ENCODE peak calls at places on chromosomes 3 and 15, in six cellular contexts. W, P, E, T, U and X are unnamed samples.

GRCh38 chr15:100686021-100686724 is 83.8 kb downstream of the ASB7 start:
- DNase-seq in W (no peak), P (no peak), E (no peak), T (no peak), U (peak), X (no peak)

GRCh38 chr3:9168230-9168629 is 81.2 kb downstream of the SRGAP3 start:
- DNase-seq in W (no peak), P (no peak), E (no peak), T (no peak), U (peak), X (no peak)

GRCh38 chr3:10142707-10143560 is 1.4 kb downstream of the VHL start:
- DNase-seq in W (no peak), P (no peak), E (no peak), T (peak), U (peak), X (no peak)

GRCh38 chr15:40762919-40763800 is 708 bp upstream of the GCHFR start:
- DNase-seq in W (peak), P (no peak), E (no peak), T (peak), U (peak), X (no peak)

GRCh38 chr3:128274837-128275236 is 121.6 kb downstream of the EEFSEC start:
- DNase-seq in W (peak), P (no peak), E (no peak), T (peak), U (peak), X (peak)

GRCh38 chr3:133301194-133301593 is 98.7 kb upstream of the BFSP2 start:
- DNase-seq in W (peak), P (no peak), E (no peak), T (peak), U (no peak), X (peak)

GRCh38 chr3:54262541-54262940 is 140.2 kb downstream of the CACNA2D3 start:
- DNase-seq in W (no peak), P (no peak), E (no peak), T (no peak), U (no peak), X (no peak)

GRCh38 chr3:166688665-166689064 is 691.4 kb downstream of the ZBBX start:
- DNase-seq in W (no peak), P (no peak), E (no peak), T (no peak), U (no peak), X (no peak)

GRCh38 chr3:11477286-11477935 is 166.3 kb downstream of the VGLL4 start:
- DNase-seq in W (peak), P (no peak), E (no peak), T (peak), U (no peak), X (peak)

GRCh38 chr3:168925568-168925967 is 737.9 kb downstream of the MECOM start:
- DNase-seq in W (no peak), P (no peak), E (no peak), T (no peak), U (no peak), X (no peak)

GRCh38 chr15:59002418-59002859 is 15.0 kb downstream of the RNF111 start:
- DNase-seq in W (no peak), P (no peak), E (no peak), T (peak), U (no peak), X (no peak)

GRCh38 chr3:171384101-171384891 is 75.9 kb downstream of the TNIK start:
- DNase-seq in W (peak), P (no peak), E (no peak), T (no peak), U (no peak), X (peak)

GRCh38 chr3:14430706-14431470 is 28.5 kb downstream of the SLC6A6 start:
- DNase-seq in W (no peak), P (no peak), E (no peak), T (no peak), U (no peak), X (peak)

GRCh38 chr3:99877180-99877579 is 59.5 kb downstream of the CMSS1 start:
- DNase-seq in W (no peak), P (no peak), E (no peak), T (no peak), U (no peak), X (no peak)

GRCh38 chr15:82312611-82313349 is 36.5 kb downstream of the GOLGA6L10 start:
- DNase-seq in W (peak), P (no peak), E (no peak), T (no peak), U (peak), X (peak)

GRCh38 chr3:160956785-160957184 is 148.4 kb downstream of the B3GALNT1 start:
- DNase-seq in W (peak), P (no peak), E (no peak), T (peak), U (no peak), X (peak)

GRCh38 chr15:74863239-74864056 is 9.7 kb downstream of the SCAMP2 start:
- DNase-seq in W (peak), P (no peak), E (no peak), T (no peak), U (no peak), X (peak)

GRCh38 chr15:92510163-92510882 is 116.6 kb downstream of the ST8SIA2 start:
- DNase-seq in W (no peak), P (peak), E (peak), T (peak), U (peak), X (no peak)

GRCh38 chr3:143209715-143210059 is 90.1 kb downstream of the CHST2 start:
- DNase-seq in W (no peak), P (no peak), E (no peak), T (no peak), U (no peak), X (no peak)
- H4K91ac ChIP-seq in W (no peak), P (no peak), E (no peak), T (no peak), U (no peak), X (no peak)

GRCh38 chr3:140166908-140167599 is 232.1 kb downstream of the CLSTN2 start:
- DNase-seq in W (no peak), P (no peak), E (no peak), T (no peak), U (no peak), X (no peak)
- H4K91ac ChIP-seq in W (no peak), P (no peak), E (no peak), T (no peak), U (no peak), X (no peak)

GRCh38 chr15:66163553-66163952 is 90.0 kb downstream of the MEGF11 start:
- DNase-seq in W (no peak), P (no peak), E (no peak), T (no peak), U (no peak), X (no peak)
- H4K91ac ChIP-seq in W (no peak), P (no peak), E (no peak), T (no peak), U (no peak), X (no peak)

GRCh38 chr3:146542968-146543367 is 1.4 kb downstream of the PLSCR1 start:
- DNase-seq in W (no peak), P (no peak), E (no peak), T (peak), U (no peak), X (no peak)
- H4K91ac ChIP-seq in W (no peak), P (no peak), E (no peak), T (no peak), U (no peak), X (no peak)

GRCh38 chr3:124441766-124442165 is 288.5 kb upstream of the UMPS start:
- DNase-seq in W (no peak), P (no peak), E (no peak), T (no peak), U (no peak), X (no peak)
- H4K91ac ChIP-seq in W (no peak), P (no peak), E (no peak), T (no peak), U (no peak), X (no peak)

GRCh38 chr3:135231646-135232625 is 436.9 kb downstream of the EPHB1 start:
- DNase-seq in W (no peak), P (no peak), E (no peak), T (no peak), U (peak), X (no peak)
- H4K91ac ChIP-seq in W (no peak), P (no peak), E (peak), T (no peak), U (peak), X (no peak)

GRCh38 chr15:64429448-64429847 is 30.9 kb upstream of the ZNF609 start:
- DNase-seq in W (no peak), P (no peak), E (no peak), T (no peak), U (no peak), X (no peak)
- H4K91ac ChIP-seq in W (no peak), P (no peak), E (no peak), T (no peak), U (no peak), X (no peak)